ENCODE peak calls at places on chromosomes 4 and X, in seven cellular contexts. F is naive thymus-derived CD4-positive, alpha-beta T cell; O is cardiac muscle cell; L is H54; X is EL; W is fibroblast of the aortic adventitia; Q is left ventricle myocardium superior. C is an unnamed sample.

GRCh38 chrX:43655151-43655676 is 885 bp upstream of the MAOA start:
- DNase-seq in F (peak; percentile 16), O (peak; percentile 49), L (no peak), X (peak; percentile 43), W (peak; percentile 31), Q (peak; percentile 59), C (peak; percentile 25)

GRCh38 chrX:43953218-43953617 is 20.0 kb downstream of the NDP start:
- DNase-seq in F (no peak), O (no peak), L (no peak), X (peak; percentile 13), W (peak; percentile 15), Q (no peak), C (no peak)

GRCh38 chr4:10701702-10702460 is 17.3 kb upstream of the CLNK start:
- DNase-seq in F (no peak), O (no peak), L (no peak), X (no peak), W (no peak), Q (no peak), C (no peak)

GRCh38 chr4:56187601-56188177 is 199.6 kb downstream of the AASDH start:
- DNase-seq in F (no peak), O (no peak), L (no peak), X (no peak), W (no peak), Q (no peak), C (no peak)

GRCh38 chr4:188175288-188175687 is 36.0 kb downstream of the TRIML1 start:
- DNase-seq in F (no peak), O (no peak), L (peak; percentile 25), X (no peak), W (no peak), Q (no peak), C (no peak)

GRCh38 chr4:115357767-115358166 is 244.3 kb upstream of the NDST4 start:
- DNase-seq in F (no peak), O (no peak), L (no peak), X (no peak), W (no peak), Q (no peak), C (no peak)

GRCh38 chr4:1599491-1600210 is 84.5 kb downstream of the FAM53A start:
- DNase-seq in F (no peak), O (no peak), L (no peak), X (no peak), W (no peak), Q (peak; percentile 17), C (peak; percentile 3)

GRCh38 chr4:80008971-80009370 is 64.1 kb downstream of the ANTXR2 start:
- DNase-seq in F (no peak), O (no peak), L (no peak), X (no peak), W (no peak), Q (no peak), C (no peak)

GRCh38 chr4:86838141-86838540 is 11.0 kb downstream of the SLC10A6 start:
- DNase-seq in F (no peak), O (no peak), L (no peak), X (no peak), W (no peak), Q (no peak), C (no peak)

GRCh38 chrX:38335382-38335781 is 8.1 kb upstream of the RPGR start:
- DNase-seq in F (no peak), O (no peak), L (no peak), X (no peak), W (no peak), Q (no peak), C (no peak)

GRCh38 chr4:156954598-156954997 is 17.0 kb downstream of the PDGFC start:
- DNase-seq in F (no peak), O (no peak), L (no peak), X (peak; percentile 39), W (no peak), Q (no peak), C (no peak)

GRCh38 chr4:185911556-185912064 is 99.6 kb upstream of the SORBS2 start:
- DNase-seq in F (no peak), O (no peak), L (no peak), X (peak; percentile 20), W (peak; percentile 15), Q (no peak), C (no peak)

GRCh38 chr4:17702666-17703065 is 78.8 kb downstream of the FAM184B start:
- DNase-seq in F (no peak), O (no peak), L (no peak), X (no peak), W (no peak), Q (no peak), C (no peak)

GRCh38 chr4:60683953-60684352 is 516.2 kb upstream of the ADGRL3 start:
- DNase-seq in F (no peak), O (no peak), L (no peak), X (peak; percentile 84), W (peak; percentile 92), Q (no peak), C (no peak)

GRCh38 chr4:147354271-147354670 is 126.6 kb upstream of the EDNRA start:
- DNase-seq in F (no peak), O (no peak), L (no peak), X (no peak), W (no peak), Q (no peak), C (no peak)

GRCh38 chr4:158870282-158871049 is 101.6 kb downstream of the FNIP2 start:
- DNase-seq in F (no peak), O (no peak), L (no peak), X (no peak), W (no peak), Q (no peak), C (no peak)

GRCh38 chrX:108699368-108699767 is 37.0 kb downstream of the IRS4 start:
- DNase-seq in F (no peak), O (peak; percentile 39), L (no peak), X (peak; percentile 9), W (peak; percentile 47), Q (no peak), C (no peak)

GRCh38 chrX:154000051-154000450 is 19.7 kb downstream of the IRAK1 start:
- DNase-seq in F (no peak), O (no peak), L (no peak), X (no peak), W (no peak), Q (no peak), C (no peak)

GRCh38 chrX:148856505-148856904 is 356.1 kb downstream of the AFF2 start:
- DNase-seq in F (no peak), O (no peak), L (no peak), X (no peak), W (no peak), Q (no peak), C (no peak)

GRCh38 chr4:150510176-150510875 is 71.6 kb upstream of the MAB21L2 start:
- DNase-seq in F (no peak), O (no peak), L (peak; percentile 2), X (peak; percentile 65), W (peak; percentile 91), Q (no peak), C (no peak)

GRCh38 chr4:104491396-104491821 is 3.3 kb downstream of the CXXC4 start:
- DNase-seq in F (peak; percentile 15), O (peak; percentile 76), L (peak; percentile 7), X (peak; percentile 13), W (no peak), Q (peak; percentile 73), C (peak; percentile 16)

GRCh38 chr4:54390670-54391069 is 161.6 kb downstream of the PDGFRA start:
- DNase-seq in F (no peak), O (no peak), L (no peak), X (no peak), W (no peak), Q (no peak), C (no peak)

GRCh38 chr4:675980-676870 is 1.9 kb downstream of the MYL5 start:
- DNase-seq in F (no peak), O (no peak), L (no peak), X (no peak), W (no peak), Q (no peak), C (no peak)

GRCh38 chr4:2259036-2259540 is 2.8 kb downstream of the MXD4 start:
- DNase-seq in F (no peak), O (no peak), L (no peak), X (no peak), W (no peak), Q (peak; percentile 41), C (no peak)

C was measured in heart right ventricle.